ENCODE peak calls at places on chromosomes 2 and 18, in seven cellular contexts. S, E, H, X, T, L and O are unnamed samples.

GRCh38 chr2:28250006-28250405 is 142.7 kb upstream of the FOSL2 start:
- DNase-seq in S (no peak), H (peak), E (no peak), T (no peak), L (no peak), X (no peak), O (no peak)

GRCh38 chr2:233026211-233026813 is 6.2 kb upstream of the NEU2 start:
- DNase-seq in L (no peak), E (no peak), H (peak), X (no peak), T (peak), S (no peak), O (no peak)

GRCh38 chr2:42513252-42513918 is 19.6 kb upstream of the KCNG3 start:
- DNase-seq in L (peak), E (no peak), T (peak), X (no peak), H (peak), S (peak), O (no peak)

GRCh38 chr18:54284967-54285785 is 15.9 kb downstream of the POLI start:
- DNase-seq in X (no peak), H (peak), T (no peak), E (peak), S (no peak), L (no peak), O (no peak)

GRCh38 chr2:109647636-109648035 is 33.5 kb downstream of the SOWAHC start:
- DNase-seq in T (no peak), L (no peak), X (no peak), H (peak), S (no peak), E (no peak), O (peak)

GRCh38 chr2:169637620-169638019 is 53.5 kb downstream of the PPIG start:
- DNase-seq in S (no peak), X (no peak), H (peak), T (no peak), E (no peak), L (no peak), O (no peak)

GRCh38 chr18:49562481-49563129 is 748 bp downstream of the LIPG start:
- DNase-seq in L (no peak), S (no peak), X (peak), T (peak), H (peak), E (peak), O (no peak)

GRCh38 chr2:134276381-134277172 is 22.7 kb downstream of the MGAT5 start:
- DNase-seq in L (no peak), H (peak), T (no peak), S (no peak), E (no peak), X (no peak), O (no peak)

GRCh38 chr2:70084973-70085710 is 2.1 kb upstream of the PCBP1 start:
- DNase-seq in L (peak), X (peak), T (peak), S (no peak), H (no peak), E (peak), O (peak)

GRCh38 chr2:46652514-46653170 is 173.3 kb downstream of the TMEM247 start:
- DNase-seq in S (no peak), H (no peak), L (no peak), X (no peak), T (no peak), E (no peak), O (no peak)

GRCh38 chr2:46653539-46653938 is 174.2 kb downstream of the TMEM247 start:
- DNase-seq in T (no peak), X (no peak), H (peak), L (no peak), E (no peak), S (no peak), O (no peak)

GRCh38 chr2:46656640-46657039 is 177.3 kb downstream of the TMEM247 start:
- DNase-seq in L (no peak), T (no peak), X (no peak), E (no peak), S (no peak), H (no peak), O (no peak)

GRCh38 chr2:46655551-46656436 is 176.4 kb downstream of the TMEM247 start:
- DNase-seq in E (no peak), S (no peak), T (no peak), X (no peak), H (peak), L (no peak), O (no peak)

DNA sequence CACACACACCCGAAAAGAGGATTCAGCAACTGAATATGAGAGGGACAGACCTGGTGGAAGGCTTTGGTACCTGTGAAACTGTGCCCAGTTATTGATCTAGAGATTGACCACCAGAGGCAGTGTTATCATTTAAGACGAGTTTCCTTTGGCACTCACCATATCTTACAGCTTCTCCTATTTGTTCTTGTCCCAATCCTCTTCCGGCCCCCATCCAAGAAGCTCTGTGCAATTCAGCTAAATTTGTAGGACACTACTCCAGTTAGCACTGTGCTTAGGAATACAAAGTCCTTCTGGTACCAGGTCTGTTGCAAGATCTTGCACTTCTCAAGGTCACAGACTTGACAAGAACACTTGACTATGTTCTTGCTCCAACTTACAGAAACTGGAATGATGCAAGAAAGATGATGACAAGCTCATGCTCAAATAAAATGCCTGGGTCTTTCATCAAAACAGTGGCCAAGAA is 177.7 kb downstream of the TMEM247 start:
- DNase-seq in X (no peak), L (peak), T (peak), E (peak), H (no peak), S (peak), O (no peak)
- TF ChIP-seq CTCF in X (peak), L (peak), T (peak), E (peak), H (peak), S (no peak), O (peak)

GRCh38 chr2:195057001-195057400 is 600.0 kb upstream of the SLC39A10 start:
- DNase-seq in H (no peak), L (no peak), X (no peak), S (no peak), T (no peak), E (no peak), O (no peak)
- TF ChIP-seq CTCF in H (no peak), L (no peak), X (no peak), S (no peak), T (no peak), E (no peak), O (no peak)

GRCh38 chr18:62745089-62745751 is 29.9 kb downstream of the PHLPP1 start:
- DNase-seq in L (no peak), H (no peak), T (no peak), X (no peak), S (no peak), E (no peak), O (no peak)
- TF ChIP-seq CTCF in L (no peak), H (no peak), T (no peak), X (no peak), S (no peak), E (no peak), O (no peak)

GRCh38 chr2:135424849-135425248 is 106.2 kb downstream of the ZRANB3 start:
- DNase-seq in T (no peak), S (no peak), X (no peak), E (no peak), L (no peak), H (no peak), O (no peak)
- TF ChIP-seq CTCF in T (no peak), S (no peak), X (no peak), E (no peak), L (no peak), H (no peak), O (peak)

DNA sequence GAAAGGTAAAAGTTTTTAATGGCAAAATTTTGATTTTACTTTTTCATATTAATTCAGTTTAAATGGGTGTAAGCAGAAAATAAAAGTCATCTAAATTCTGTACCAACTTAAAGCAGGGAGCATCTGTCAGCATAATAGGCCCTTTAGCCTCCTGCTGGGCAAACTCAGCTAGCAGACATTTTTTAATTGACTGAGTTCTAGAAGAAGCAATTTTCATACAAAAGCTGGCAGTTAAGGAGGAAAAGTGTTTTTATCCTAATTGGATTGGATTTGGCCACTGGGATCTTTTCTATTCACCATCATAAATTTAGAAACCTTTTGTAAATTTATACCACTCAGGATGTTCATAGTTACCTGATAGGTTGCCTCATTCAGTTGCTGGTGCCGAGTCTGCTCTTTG is 262.7 kb upstream of the FSIP2 start:
- DNase-seq in T (peak), X (no peak), E (no peak), S (no peak), H (no peak), L (no peak), O (no peak)
- TF ChIP-seq CTCF in T (peak), X (no peak), E (no peak), S (no peak), H (no peak), L (no peak), O (peak)